ENCODE peak calls at places on chromosomes 3 and 15, in four cellular contexts. One of them, this sample, is unnamed.
A peak's percentile ranks its signal among the peaks of the same experiment; 100 is the strongest.

GRCh38 chr3:132318451-132318850 is 1.2 kb downstream of the ACP3 start:
- DNase-seq in caudate nucleus: no peak
- DNase-seq in HuH-7: no peak
- DNase-seq in cardiac fibroblast: peak; percentile 50
- DNase-seq in this sample: no peak

GRCh38 chr3:87309601-87310000 is 33.2 kb upstream of the POU1F1 start:
- DNase-seq in HuH-7: no peak
- DNase-seq in caudate nucleus: no peak
- DNase-seq in cardiac fibroblast: no peak
- DNase-seq in this sample: no peak

GRCh38 chr3:71456155-71456554 is 127.4 kb downstream of the FOXP1 start:
- DNase-seq in caudate nucleus: no peak
- DNase-seq in cardiac fibroblast: peak; percentile 12
- DNase-seq in HuH-7: no peak
- DNase-seq in this sample: no peak

GRCh38 chr3:84724877-84725276 is 233.9 kb upstream of the CADM2 start:
- DNase-seq in cardiac fibroblast: peak; percentile 87
- DNase-seq in caudate nucleus: no peak
- DNase-seq in HuH-7: no peak
- DNase-seq in this sample: no peak

GRCh38 chr3:64880926-64881325 is 193.1 kb upstream of the ADAMTS9 start:
- DNase-seq in caudate nucleus: no peak
- DNase-seq in cardiac fibroblast: no peak
- DNase-seq in HuH-7: no peak
- DNase-seq in this sample: no peak

GRCh38 chr3:187839422-187839821 is 94.2 kb upstream of the BCL6 start:
- DNase-seq in caudate nucleus: no peak
- DNase-seq in HuH-7: no peak
- DNase-seq in cardiac fibroblast: no peak
- DNase-seq in this sample: no peak

GRCh38 chr3:188202358-188203138 is 48.6 kb downstream of the LPP start:
- DNase-seq in caudate nucleus: no peak
- DNase-seq in HuH-7: peak; percentile 43
- DNase-seq in cardiac fibroblast: no peak
- DNase-seq in this sample: no peak

GRCh38 chr3:15781637-15782402 is 16.0 kb downstream of the ANKRD28 start:
- DNase-seq in caudate nucleus: no peak
- DNase-seq in HuH-7: no peak
- DNase-seq in cardiac fibroblast: peak; percentile 42
- DNase-seq in this sample: no peak

GRCh38 chr3:73611176-73611575 is 13.6 kb downstream of the PDZRN3 start:
- DNase-seq in cardiac fibroblast: peak; percentile 45
- DNase-seq in caudate nucleus: no peak
- DNase-seq in HuH-7: no peak
- DNase-seq in this sample: no peak

GRCh38 chr3:66487475-66487874 is 13.3 kb downstream of the LRIG1 start:
- DNase-seq in caudate nucleus: no peak
- DNase-seq in cardiac fibroblast: peak; percentile 51
- DNase-seq in HuH-7: no peak
- DNase-seq in this sample: no peak

GRCh38 chr15:31427411-31427810 is 100.8 kb downstream of the KLF13 start:
- DNase-seq in HuH-7: no peak
- DNase-seq in cardiac fibroblast: peak; percentile 56
- DNase-seq in caudate nucleus: no peak
- DNase-seq in this sample: no peak

GRCh38 chr3:78496458-78496857 is 1271.3 kb downstream of the ROBO1 start:
- DNase-seq in HuH-7: no peak
- DNase-seq in cardiac fibroblast: no peak
- DNase-seq in caudate nucleus: no peak
- DNase-seq in this sample: peak; percentile 2

GRCh38 chr3:65856907-65857306 is 181.8 kb downstream of the MAGI1 start:
- DNase-seq in HuH-7: no peak
- DNase-seq in cardiac fibroblast: no peak
- DNase-seq in caudate nucleus: no peak
- DNase-seq in this sample: no peak

This sample was measured in putamen.